ENCODE peak calls at places on chromosomes 5 and 9, in four cellular contexts. Z is tibial artery, W is left ventricle myocardium inferior, L is iPS DF 6.9. V is an unnamed sample. For H3K4me1, the result is how much of the 10 kb centered on the place peaks cover.

GRCh38 chr9:113978954-113979712 is 99.0 kb downstream of the AMBP start:
- DNase-seq in Z (no peak), W (no peak), L (no peak), V (no peak)

GRCh38 chr9:126916909-126917308 is 2.3 kb downstream of the RALGPS1 start:
- DNase-seq in Z (no peak), W (no peak), L (no peak), V (peak)

GRCh38 chr5:180470361-180470760 is 23.8 kb upstream of the CNOT6 start:
- DNase-seq in Z (no peak), W (no peak), L (no peak), V (no peak)

GRCh38 chr5:81601912-81602311 is 149.0 kb downstream of the SSBP2 start:
- DNase-seq in Z (no peak), W (no peak), L (no peak), V (no peak)

GRCh38 chr9:89576404-89576824 is 28.4 kb upstream of the GADD45G start:
- DNase-seq in Z (no peak), W (no peak), L (no peak), V (peak)

GRCh38 chr5:133941456-133942196 is 26.8 kb downstream of the C5orf15 start:
- DNase-seq in Z (no peak), W (no peak), L (no peak), V (no peak)

GRCh38 chr5:77177576-77177975 is 32.9 kb upstream of the PDE8B start:
- DNase-seq in Z (no peak), W (no peak), L (no peak), V (no peak)

GRCh38 chr9:18490591-18491370 is 16.8 kb downstream of the ADAMTSL1 start:
- DNase-seq in Z (peak), W (no peak), L (no peak), V (no peak)

GRCh38 chr5:98416541-98416940 is 356.9 kb upstream of the RGMB start:
- DNase-seq in Z (no peak), W (no peak), L (no peak), V (no peak)

GRCh38 chr5:177405312-177405711 is 4.1 kb downstream of the F12 start:
- DNase-seq in Z (no peak), W (no peak), L (no peak), V (no peak)

GRCh38 chr9:38176256-38176655 is 107.2 kb upstream of the SHB start:
- DNase-seq in Z (no peak), W (no peak), L (no peak), V (no peak)

GRCh38 chr5:128534729-128535128 is 3.3 kb downstream of the FBN2 start:
- DNase-seq in Z (no peak), W (no peak), L (no peak), V (peak)

GRCh38 chr9:122141671-122142070 is 17.9 kb downstream of the NDUFA8 start:
- DNase-seq in Z (no peak), W (no peak), L (no peak), V (no peak)

GRCh38 chr5:151450605-151451004 is 3.2 kb downstream of the SLC36A1 start:
- DNase-seq in Z (no peak), W (no peak), L (no peak), V (no peak)

GRCh38 chr5:117380316-117380715 is 805.7 kb upstream of the SEMA6A start:
- DNase-seq in Z (no peak), W (no peak), L (no peak), V (no peak)

GRCh38 chr9:17462869-17463464 is 115.9 kb upstream of the SH3GL2 start:
- DNase-seq in Z (peak), W (no peak), L (peak), V (peak)

GRCh38 chr5:141513021-141513626 is 24.2 kb downstream of the PCDHGC5 start:
- DNase-seq in Z (peak), W (no peak), L (no peak), V (no peak)

GRCh38 chr5:168282120-168282519 is 9.3 kb upstream of the WWC1 start:
- DNase-seq in Z (no peak), W (no peak), L (no peak), V (no peak)

GRCh38 chr5:150514708-150515211 is 6.8 kb downstream of the NDST1 start:
- DNase-seq in Z (no peak), W (no peak), L (no peak), V (no peak)

GRCh38 chr9:70094747-70095146 is 51.1 kb downstream of the MAMDC2 start:
- DNase-seq in Z (no peak), W (no peak), L (no peak), V (no peak)

GRCh38 chr5:142680605-142681259 is 5.2 kb downstream of the FGF1 start:
- DNase-seq in Z (no peak), W (no peak), L (no peak), V (no peak)

GRCh38 chr5:112935675-112936074 is 13.6 kb upstream of the REEP5 start:
- DNase-seq in Z (no peak), W (no peak), L (no peak), V (no peak)

GRCh38 chr9:95004452-95005275 is 278.2 kb downstream of the AOPEP start:
- DNase-seq in Z (peak), W (peak), L (no peak), V (peak)

GRCh38 chr9:41229408-41230401 is 40.6 kb upstream of the ZNG1F start:
- DNase-seq in Z (no peak), W (no peak), L (no peak), V (peak)

GRCh38 chr9:126587187-126588185 is 26.2 kb upstream of the LMX1B start:
- DNase-seq in Z (peak), W (peak), L (no peak), V (no peak)

GRCh38 chr5:103036601-103037000 is 83.3 kb downstream of the GIN1 start:
- DNase-seq in Z (no peak), W (no peak), L (no peak), V (no peak)

GRCh38 chr9:114149181-114149580 is 6.2 kb upstream of the COL27A1 start:
- DNase-seq in Z (no peak), W (no peak), L (no peak), V (no peak)

GRCh38 chr5:168353216-168353957 is 61.9 kb downstream of the WWC1 start:
- DNase-seq in Z (no peak), W (no peak), L (no peak), V (no peak)

GRCh38 chr5:165196961-165197360 is 1691.5 kb downstream of the MAT2B start:
- DNase-seq in Z (no peak), W (no peak), L (no peak), V (peak)

GRCh38 chr9:117232266-117232665 is 182.6 kb downstream of the ASTN2 start:
- DNase-seq in Z (no peak), W (no peak), L (no peak), V (no peak)

GRCh38 chr5:765948-766631 is 18.4 kb downstream of the ZDHHC11B start:
- DNase-seq in Z (no peak), W (no peak), L (no peak), V (peak)

GRCh38 chr9:35367451-35367850 is 122.5 kb upstream of the RUSC2 start:
- DNase-seq in Z (no peak), W (no peak), L (no peak), V (peak)

GRCh38 chr5:56501949-56502557 is 268.9 kb upstream of the ANKRD55 start:
- DNase-seq in Z (no peak), W (no peak), L (no peak), V (no peak)

GRCh38 chr9:676780-677458 is 164.6 kb upstream of the DMRT1 start:
- DNase-seq in Z (no peak), W (no peak), L (no peak), V (peak)

GRCh38 chr5:10711562-10711961 is 49.5 kb downstream of the DAP start:
- DNase-seq in Z (no peak), W (no peak), L (no peak), V (no peak)
- H3K4me1 ChIP-seq in Z (under half), W (under half), L (under half), V (under half)

GRCh38 chr5:69050214-69050613 is 43.6 kb upstream of the SLC30A5 start:
- DNase-seq in Z (no peak), W (no peak), L (no peak), V (no peak)
- H3K4me1 ChIP-seq in Z (under half), W (under half), L (under half), V (under half)

GRCh38 chr9:14863402-14863801 is 46.8 kb downstream of the FREM1 start:
- DNase-seq in Z (no peak), W (no peak), L (no peak), V (no peak)

DNA sequence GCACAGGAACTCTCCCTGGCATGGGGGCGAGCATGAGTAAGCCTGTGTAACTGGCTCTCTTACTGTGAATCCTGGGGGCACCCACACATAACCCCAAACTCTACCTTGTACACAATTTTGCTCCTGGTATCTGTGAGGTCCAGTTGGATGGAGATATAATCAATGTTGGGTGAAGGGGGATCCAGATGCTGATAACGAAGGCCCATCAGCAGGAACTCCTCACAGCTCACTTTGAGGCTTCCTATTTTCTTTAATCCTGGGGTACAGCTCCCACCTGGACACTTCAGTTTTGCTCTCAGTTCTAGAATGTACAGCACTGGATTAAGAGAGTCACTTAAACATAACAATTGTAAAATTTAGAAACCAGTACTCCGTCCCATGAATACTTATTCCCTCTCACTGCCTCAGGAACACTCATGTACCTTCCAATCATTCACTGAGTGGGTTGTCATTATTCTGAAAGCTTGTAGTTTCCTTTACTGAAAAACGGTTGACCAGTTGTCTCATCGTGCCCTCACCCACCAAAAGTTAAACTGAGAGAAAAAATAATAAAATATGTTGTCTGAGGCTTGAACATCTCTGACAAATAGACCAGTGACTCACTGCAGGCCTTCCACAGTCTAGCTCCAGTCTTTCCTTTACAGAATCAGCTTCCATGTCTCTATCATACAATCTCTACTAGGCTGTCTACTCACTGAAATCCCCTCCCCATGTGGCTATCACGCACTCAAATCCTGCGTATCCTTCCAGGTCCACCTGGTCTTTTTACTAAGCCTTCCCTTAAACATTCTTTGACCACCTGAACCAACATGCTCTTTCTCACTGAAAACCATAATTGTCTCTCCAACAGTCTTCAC is 52.6 kb downstream of the FREM1 start:
- DNase-seq in Z (no peak), W (no peak), L (no peak), V (no peak)
- H3K4me1 ChIP-seq in Z (under half), W (under half), L (under half), V (under half)

GRCh38 chr5:172769598-172770373 is 1.2 kb downstream of the DUSP1 start:
- DNase-seq in Z (no peak), W (no peak), L (no peak), V (peak)

GRCh38 chr5:172770675-172771438 is at the start of gene DUSP1:
- DNase-seq in Z (peak), W (peak), L (no peak), V (peak)

GRCh38 chr5:172772112-172772906 is 1.3 kb upstream of the DUSP1 start:
- DNase-seq in Z (peak), W (peak), L (no peak), V (peak)

GRCh38 chr5:172770374-172770674 is 671 bp downstream of the DUSP1 start:
- DNase-seq in Z (no peak), W (no peak), L (no peak), V (no peak)

GRCh38 chr5:172771439-172772111 is 580 bp upstream of the DUSP1 start:
- DNase-seq in Z (no peak), W (no peak), L (no peak), V (no peak)
- H3K4me1 ChIP-seq in Z (under half), W (half or more), L (under half), V (under half)

GRCh38 chr9:136754626-136755284 is 3.3 kb downstream of the LCN8 start:
- DNase-seq in Z (no peak), W (no peak), L (no peak), V (no peak)

GRCh38 chr9:136756836-136757235 is 1.2 kb downstream of the LCN8 start:
- DNase-seq in Z (no peak), W (no peak), L (no peak), V (no peak)

GRCh38 chr9:136757751-136758140 is 297 bp downstream of the LCN8 start:
- DNase-seq in Z (no peak), W (no peak), L (no peak), V (no peak)

GRCh38 chr9:136757328-136757727 is 715 bp downstream of the LCN8 start:
- DNase-seq in Z (no peak), W (no peak), L (no peak), V (no peak)

DNA sequence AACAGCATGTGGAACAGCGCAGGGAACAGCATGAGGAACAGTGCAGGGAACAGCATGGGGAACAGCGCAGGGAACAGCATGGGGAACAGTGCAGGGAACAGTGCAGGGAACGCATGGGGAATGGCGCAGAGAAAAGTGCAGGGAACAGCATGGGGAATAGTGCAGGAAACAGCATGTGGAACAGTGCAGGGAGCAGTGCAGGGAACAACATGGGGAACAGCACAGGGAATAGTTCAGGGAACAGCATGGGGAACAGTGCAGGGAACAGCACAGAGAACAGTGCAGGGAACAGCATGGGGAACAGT is 2.0 kb downstream of the LCN8 start:
- DNase-seq in Z (no peak), W (no peak), L (no peak), V (no peak)
- H3K4me1 ChIP-seq in Z (under half), W (under half), L (under half), V (under half)

GRCh38 chr5:35405938-35406337 is 175.7 kb upstream of the PRLR start:
- DNase-seq in Z (no peak), W (no peak), L (no peak), V (no peak)

GRCh38 chr5:35409361-35409760 is 179.1 kb upstream of the PRLR start:
- DNase-seq in Z (no peak), W (no peak), L (no peak), V (no peak)

GRCh38 chr5:35404701-35405100 is 174.4 kb upstream of the PRLR start:
- DNase-seq in Z (no peak), W (no peak), L (no peak), V (no peak)

GRCh38 chr5:35407697-35408096 is 177.4 kb upstream of the PRLR start:
- DNase-seq in Z (no peak), W (no peak), L (no peak), V (no peak)
- H3K4me1 ChIP-seq in Z (under half), W (under half), L (under half), V (under half)

GRCh38 chr9:79665926-79666325 is 94.2 kb downstream of the TLE4 start:
- DNase-seq in Z (no peak), W (no peak), L (no peak), V (no peak)
- H3K4me1 ChIP-seq in Z (under half), W (half or more), L (under half), V (half or more)

DNA sequence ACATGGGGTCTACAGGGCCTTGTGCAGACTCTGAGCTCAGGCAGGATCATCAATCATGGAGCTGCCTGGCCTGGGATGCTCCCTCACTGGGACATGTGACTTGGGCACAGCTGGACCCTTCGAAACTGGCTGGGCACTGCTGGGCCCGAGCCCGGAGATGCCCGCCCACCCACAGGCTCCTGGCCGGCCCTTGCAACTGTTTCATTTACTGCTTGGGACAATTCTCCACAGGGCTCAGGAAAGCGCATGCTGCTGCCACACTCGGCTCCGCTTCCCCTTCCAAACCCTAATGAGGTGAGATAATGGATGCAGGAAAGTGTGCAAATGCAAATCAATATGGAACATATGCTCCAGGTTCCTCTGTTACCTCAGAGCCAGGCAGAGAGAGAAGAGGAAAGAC is 387.5 kb downstream of the TRIM36 start:
- DNase-seq in Z (no peak), W (no peak), L (no peak), V (no peak)
- H3K4me1 ChIP-seq in Z (under half), W (under half), L (under half), V (under half)

DNA sequence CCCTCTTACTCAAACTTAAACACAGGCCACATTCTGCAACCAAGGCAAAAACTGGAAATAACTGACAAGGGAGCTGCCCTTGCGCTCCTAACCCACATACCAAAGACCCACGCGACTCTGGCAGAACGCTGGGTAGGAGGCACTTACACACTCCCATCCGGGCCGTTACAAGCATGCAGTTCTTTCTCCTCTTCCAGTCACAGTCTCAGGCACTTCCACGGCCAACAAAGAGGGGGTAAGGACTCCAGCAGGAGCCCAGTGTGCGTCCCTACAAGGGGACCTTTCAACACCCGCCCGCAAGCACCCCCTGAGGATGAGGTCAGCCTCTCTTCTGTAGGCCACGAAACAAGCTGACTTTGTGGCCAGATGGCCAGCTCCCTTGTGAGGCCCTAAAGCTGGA is 57.4 kb downstream of the SERINC5 start:
- DNase-seq in Z (no peak), W (peak), L (no peak), V (no peak)
- H3K4me1 ChIP-seq in Z (under half), W (half or more), L (under half), V (under half)

GRCh38 chr5:38543886-38544285 is 12.6 kb downstream of the LIFR start:
- DNase-seq in Z (no peak), W (no peak), L (no peak), V (no peak)

GRCh38 chr5:38551020-38552017 is 5.1 kb downstream of the LIFR start:
- DNase-seq in Z (peak), W (no peak), L (no peak), V (peak)

GRCh38 chr5:38548064-38548759 is 8.2 kb downstream of the LIFR start:
- DNase-seq in Z (no peak), W (no peak), L (no peak), V (no peak)

GRCh38 chr5:38546691-38547146 is 9.7 kb downstream of the LIFR start:
- DNase-seq in Z (no peak), W (no peak), L (no peak), V (no peak)

DNA sequence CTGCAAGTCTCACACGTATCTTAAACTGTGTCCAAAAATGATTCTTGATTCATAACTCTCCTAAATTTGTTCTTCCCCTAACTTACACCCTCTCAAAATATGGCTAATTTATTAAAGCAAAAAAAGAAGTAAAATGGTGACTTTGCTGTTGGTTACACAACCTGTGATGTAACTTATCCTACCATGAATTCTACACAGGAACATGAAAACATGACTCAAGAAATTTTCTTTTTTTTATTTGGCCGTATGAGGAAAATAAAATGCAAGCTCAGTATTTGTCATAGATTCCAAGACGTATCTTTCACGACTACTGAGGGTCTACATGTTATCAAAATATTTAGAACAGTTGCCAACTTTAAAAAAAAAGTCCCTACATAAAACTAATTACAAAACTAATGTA is 9.2 kb downstream of the LIFR start:
- DNase-seq in Z (no peak), W (no peak), L (no peak), V (no peak)
- H3K4me1 ChIP-seq in Z (under half), W (half or more), L (under half), V (under half)

V was measured in HAP-1.